ENCODE peak calls at places on chromosome 21, in five cellular contexts. H is nephron progenitor cell; N is epithelial cell of esophagus; W is mucosa of descending colon; S is CD8-positive, alpha-beta T cell. Y is an unnamed sample.

GRCh38 chr21:36707763-36708511 is 9.0 kb downstream of the SIM2 start:
- DNase-seq in S (no peak), H (no peak), W (no peak), N (no peak), Y (no peak)

GRCh38 chr21:32087452-32087851 is 191.4 kb downstream of the MIS18A start:
- DNase-seq in H (no peak), S (no peak), W (no peak), N (no peak), Y (no peak)

GRCh38 chr21:36549470-36549869 is 69.5 kb upstream of the CLDN14 start:
- DNase-seq in N (no peak), H (no peak), S (no peak), W (no peak), Y (no peak)

GRCh38 chr21:36184561-36184960 is 27.9 kb downstream of the DOP1B start:
- DNase-seq in H (no peak), W (peak; percentile 18), S (no peak), N (no peak), Y (no peak)

GRCh38 chr21:31991356-31992331 is 118.8 kb downstream of the HUNK start:
- DNase-seq in W (no peak), N (no peak), S (no peak), H (no peak), Y (no peak)

GRCh38 chr21:32256873-32257620 is 21.8 kb downstream of the MIS18A start:
- DNase-seq in W (peak; percentile 37), S (no peak), N (peak; percentile 55), H (peak; percentile 14), Y (no peak)

GRCh38 chr21:40356644-40357043 is 489.4 kb downstream of the PCP4 start:
- DNase-seq in N (no peak), S (no peak), H (no peak), W (no peak), Y (no peak)

GRCh38 chr21:43270800-43271261 is 102.0 kb downstream of the CRYAA start:
- DNase-seq in N (no peak), H (no peak), W (no peak), S (no peak), Y (no peak)

GRCh38 chr21:29716753-29717152 is 223.0 kb downstream of the GRIK1 start:
- DNase-seq in W (no peak), N (no peak), H (no peak), S (no peak), Y (no peak)

GRCh38 chr21:21813295-21813694 is 815.1 kb downstream of the NCAM2 start:
- DNase-seq in S (no peak), N (no peak), W (no peak), H (no peak), Y (no peak)

GRCh38 chr21:36096398-36097290 is 26.8 kb downstream of the CBR1 start:
- DNase-seq in W (no peak), S (no peak), H (no peak), N (no peak), Y (no peak)

GRCh38 chr21:26070822-26071425 is 99.6 kb downstream of the APP start:
- DNase-seq in S (peak; percentile 14), H (peak; percentile 3), W (no peak), N (peak; percentile 29), Y (no peak)

GRCh38 chr21:38567577-38568360 is 69.5 kb upstream of the ERG start:
- DNase-seq in N (peak; percentile 37), S (no peak), H (peak; percentile 29), W (no peak), Y (no peak)

GRCh38 chr21:43467785-43468184 is 40.9 kb upstream of the SIK1 start:
- DNase-seq in W (peak; percentile 7), N (no peak), H (no peak), S (no peak), Y (no peak)

GRCh38 chr21:42022906-42023305 is 12.7 kb upstream of the ZBTB21 start:
- DNase-seq in S (no peak), W (no peak), N (no peak), H (no peak), Y (no peak)
- TF ChIP-seq CTCF in S (no peak), W (no peak), N (no peak), H (no peak), Y (no peak)

GRCh38 chr21:33855190-33855589 is 60.4 kb downstream of the ATP5PO start:
- DNase-seq in N (no peak), S (no peak), W (no peak), H (no peak), Y (no peak)
- TF ChIP-seq CTCF in N (no peak), S (no peak), W (no peak), H (no peak), Y (peak; percentile 22)

DNA sequence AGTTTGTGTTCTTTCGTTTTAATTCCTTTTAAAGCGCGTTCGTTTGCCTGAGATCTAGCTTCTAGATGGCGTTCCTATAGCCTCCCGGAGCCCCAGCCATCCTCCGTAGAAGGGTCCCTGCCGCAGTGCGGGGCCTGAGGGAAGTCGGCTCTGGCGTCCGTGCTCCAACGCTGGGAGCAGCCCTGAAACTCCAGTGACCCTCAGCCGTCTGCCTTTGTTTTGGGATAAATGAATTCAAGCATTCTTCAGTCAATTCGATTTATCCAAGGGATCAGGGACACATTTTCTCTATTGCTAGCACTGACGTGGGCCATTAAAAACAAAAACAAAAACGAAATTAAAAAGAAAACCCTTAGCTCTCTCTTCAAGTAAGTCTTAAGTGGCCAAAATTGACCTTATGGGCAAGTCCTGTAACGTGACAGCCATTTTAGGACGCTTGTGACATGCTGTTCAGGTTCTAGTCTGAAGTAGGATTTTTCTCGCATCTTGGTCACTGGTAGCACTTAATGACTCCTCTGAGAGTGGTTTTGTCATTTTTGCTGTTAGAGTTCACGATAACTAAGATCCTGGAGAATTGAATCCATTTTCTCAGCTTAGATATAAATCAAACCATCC is 757 bp upstream of the HSPA13 start:
- DNase-seq in N (no peak), W (no peak), S (no peak), H (no peak), Y (no peak)
- TF ChIP-seq CTCF in N (no peak), W (no peak), S (no peak), H (no peak), Y (no peak)

GRCh38 chr21:45358261-45358670 is 46.7 kb upstream of the COL18A1 start:
- DNase-seq in N (no peak), S (no peak), W (no peak), H (no peak), Y (no peak)

GRCh38 chr21:45356653-45357435 is 48.1 kb upstream of the COL18A1 start:
- DNase-seq in W (no peak), N (no peak), H (no peak), S (no peak), Y (no peak)

GRCh38 chr21:45358711-45359310 is 46.2 kb upstream of the COL18A1 start:
- DNase-seq in S (no peak), H (no peak), N (no peak), W (no peak), Y (no peak)

GRCh38 chr21:45356251-45356650 is 48.7 kb upstream of the COL18A1 start:
- DNase-seq in H (no peak), N (no peak), W (no peak), S (no peak), Y (no peak)

DNA sequence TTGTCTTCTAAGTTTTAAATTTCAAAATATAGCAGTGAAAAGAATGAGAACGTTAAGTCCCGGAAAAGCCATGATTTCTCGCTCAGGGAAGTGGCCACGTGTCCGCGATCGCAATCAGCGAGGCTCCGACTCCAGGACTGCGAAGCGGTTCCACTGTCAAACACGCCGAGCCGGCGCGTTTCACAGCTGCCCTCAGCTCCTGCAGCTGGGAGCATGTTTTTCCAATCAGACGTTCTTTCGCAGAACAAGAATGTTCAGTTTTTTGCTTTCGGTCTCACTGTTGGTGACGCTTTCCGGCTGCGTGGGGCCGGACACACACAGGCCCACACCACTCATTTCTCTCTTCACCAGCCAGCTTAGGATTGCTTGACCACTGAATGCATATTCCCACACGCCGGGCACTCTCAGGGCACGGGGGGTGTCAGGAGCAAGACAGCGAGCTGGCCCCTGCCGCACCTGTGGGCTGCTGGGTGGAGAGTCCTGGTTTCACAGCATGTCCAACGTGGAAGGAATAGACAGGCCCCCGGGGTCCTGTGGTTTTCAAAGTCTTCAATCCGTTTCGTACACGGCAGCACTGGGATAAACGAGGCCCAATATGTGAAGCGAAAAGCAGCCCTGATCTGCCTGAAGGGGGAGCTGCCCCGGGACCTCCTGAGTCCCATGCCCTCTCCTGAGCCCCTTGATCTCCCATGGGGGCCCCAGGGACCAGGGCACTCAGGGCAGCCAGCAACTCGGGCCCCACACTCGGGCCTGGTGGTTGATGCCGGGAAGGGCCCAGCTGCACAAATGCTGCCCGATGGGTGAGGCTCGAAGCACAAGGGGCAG is 47.3 kb upstream of the COL18A1 start:
- DNase-seq in H (no peak), W (no peak), N (peak; percentile 24), S (no peak), Y (no peak)
- TF ChIP-seq CTCF in H (peak; percentile 19), W (no peak), N (no peak), S (no peak), Y (peak; percentile 34)

DNA sequence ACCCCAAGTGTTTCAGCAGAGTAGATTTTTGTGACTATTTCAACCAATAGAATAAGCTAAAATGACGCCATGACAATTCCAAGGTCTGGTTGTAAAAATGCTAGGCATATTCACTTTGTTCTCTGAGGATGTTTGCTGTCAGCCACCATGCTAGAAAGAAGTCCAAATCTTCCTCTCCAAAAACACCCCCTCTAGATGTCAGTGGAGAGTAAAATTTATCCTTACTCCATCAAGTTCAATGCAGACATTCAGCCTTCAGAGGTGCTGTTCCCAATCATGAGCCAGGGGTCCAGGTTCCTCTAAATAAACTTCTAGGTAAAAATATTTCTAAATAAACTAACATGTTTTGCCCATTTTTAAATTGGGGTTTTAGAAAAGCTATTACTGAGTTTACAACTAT is 395.4 kb upstream of the ADAMTS5 start:
- DNase-seq in H (no peak), W (no peak), N (peak; percentile 26), S (no peak), Y (no peak)
- TF ChIP-seq CTCF in H (no peak), W (no peak), N (peak; percentile 21), S (no peak), Y (no peak)

GRCh38 chr21:33386222-33386784 is 16.9 kb upstream of the IFNGR2 start:
- DNase-seq in N (peak; percentile 18), H (no peak), S (no peak), W (no peak), Y (no peak)
- TF ChIP-seq CTCF in N (peak; percentile 31), H (no peak), S (no peak), W (no peak), Y (peak; percentile 32)

GRCh38 chr21:42063578-42064521 is 7.3 kb upstream of the UMODL1 start:
- DNase-seq in S (peak; percentile 58), W (peak; percentile 78), N (peak; percentile 86), H (no peak), Y (no peak)
- TF ChIP-seq CTCF in S (no peak), W (no peak), N (peak; percentile 33), H (no peak), Y (no peak)

DNA sequence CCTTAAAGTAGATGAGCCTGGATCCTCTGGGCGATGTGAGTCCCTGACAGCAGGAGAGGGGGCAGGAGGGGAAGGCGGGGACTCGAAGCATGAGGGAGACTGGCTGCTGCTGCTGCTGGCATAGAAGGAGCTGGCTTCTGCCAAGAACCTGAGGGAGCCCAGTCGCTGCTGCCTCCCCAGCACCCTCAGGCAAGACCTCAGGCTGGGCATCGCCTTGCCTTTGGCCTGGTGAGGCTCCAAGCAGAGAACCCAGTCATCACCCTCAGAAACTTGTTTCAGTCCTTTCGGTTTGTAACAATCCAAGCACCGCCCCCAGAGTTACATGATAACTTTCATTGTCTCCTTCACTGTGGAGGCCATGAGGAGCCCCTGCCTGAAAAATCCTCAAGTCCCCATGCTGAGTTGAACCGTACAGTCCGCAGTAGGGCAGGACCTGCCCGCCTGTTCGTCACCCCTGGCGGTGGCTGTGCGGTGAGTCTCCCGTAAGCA is 38.8 kb downstream of the POFUT2 start:
- DNase-seq in N (no peak), H (no peak), S (no peak), W (no peak), Y (no peak)
- TF ChIP-seq CTCF in N (no peak), H (no peak), S (no peak), W (no peak), Y (no peak)

GRCh38 chr21:34795152-34796141 is 126.7 kb downstream of the CLIC6 start:
- DNase-seq in N (peak; percentile 88), W (peak; percentile 67), S (no peak), H (no peak), Y (no peak)
- TF ChIP-seq CTCF in N (peak; percentile 41), W (no peak), S (no peak), H (no peak), Y (no peak)